ENCODE peak calls at places on chromosome 16, in four cellular contexts. N is BJ, F is left ventricle myocardium inferior, H is GM13977. B is an unnamed sample.

GRCh38 chr16:29765167-29766032 is 12.7 kb upstream of the ZG16 start:
- DNase-seq in F (no peak), N (no peak), H (no peak), B (peak)

GRCh38 chr16:3207086-3207953 is 19.3 kb downstream of the OR1F1 start:
- DNase-seq in H (no peak), N (no peak), F (no peak), B (no peak)

GRCh38 chr16:29975134-29975538 is 1.5 kb downstream of the TAOK2 start:
- DNase-seq in H (no peak), F (no peak), N (no peak), B (no peak)

GRCh38 chr16:85372627-85373372 is 240.3 kb upstream of the GSE1 start:
- DNase-seq in H (no peak), N (peak), F (no peak), B (no peak)

GRCh38 chr16:22326771-22327445 is 29.7 kb downstream of the POLR3E start:
- DNase-seq in N (no peak), H (no peak), F (no peak), B (no peak)

GRCh38 chr16:57984443-57985203 is 13.7 kb upstream of the CNGB1 start:
- DNase-seq in H (peak), F (peak), N (peak), B (no peak)

GRCh38 chr16:2689968-2690830 is 7.9 kb downstream of the KCTD5 start:
- DNase-seq in F (no peak), H (no peak), N (no peak), B (no peak)

GRCh38 chr16:66170989-66171388 is 195.5 kb upstream of the CDH5 start:
- DNase-seq in N (no peak), H (no peak), F (no peak), B (no peak)

GRCh38 chr16:8763899-8764298 is 33.5 kb downstream of the TMEM186 start:
- DNase-seq in N (no peak), F (no peak), H (no peak), B (no peak)

GRCh38 chr16:8685617-8686016 is 11.2 kb downstream of the ABAT start:
- DNase-seq in F (no peak), N (no peak), H (no peak), B (no peak)

GRCh38 chr16:28162326-28162877 is 49.4 kb downstream of the XPO6 start:
- DNase-seq in F (no peak), H (no peak), N (no peak), B (no peak)

GRCh38 chr16:4767872-4768548 is 1.0 kb upstream of the ZNF500 start:
- DNase-seq in N (no peak), F (no peak), H (no peak), B (no peak)

GRCh38 chr16:30185683-30186421 is 2.5 kb downstream of the CORO1A start:
- DNase-seq in H (peak), N (no peak), F (peak), B (no peak)

GRCh38 chr16:50295541-50296132 is 29.3 kb downstream of the ADCY7 start:
- DNase-seq in F (peak), H (no peak), N (no peak), B (no peak)

GRCh38 chr16:4801051-4801961 is 1.1 kb downstream of the ROGDI start:
- DNase-seq in N (no peak), F (no peak), H (no peak), B (no peak)

GRCh38 chr16:67451704-67452435 is 20.9 kb downstream of the HSD11B2 start:
- DNase-seq in F (peak), N (no peak), H (no peak), B (peak)

GRCh38 chr16:75103994-75104393 is 12.6 kb downstream of the LDHD start:
- DNase-seq in H (no peak), F (no peak), N (no peak), B (no peak)

GRCh38 chr16:17827313-17827712 is 356.6 kb upstream of the XYLT1 start:
- DNase-seq in N (no peak), F (no peak), H (no peak), B (no peak)

GRCh38 chr16:47460755-47461597 is at the start of the genes ITFG1 and PHKB:
- DNase-seq in N (peak), F (peak), H (peak), B (peak)
- TF ChIP-seq CTCF in N (no peak), F (peak), H (no peak), B (no peak)

GRCh38 chr16:82631701-82632685 is 5.2 kb downstream of the CDH13 start:
- DNase-seq in H (no peak), F (no peak), N (no peak), B (no peak)

GRCh38 chr16:82628741-82629140 is 2.0 kb downstream of the CDH13 start:
- DNase-seq in H (no peak), N (no peak), F (no peak), B (no peak)

GRCh38 chr16:82629441-82630027 is 2.8 kb downstream of the CDH13 start:
- DNase-seq in F (no peak), N (peak), H (no peak), B (no peak)

GRCh38 chr16:82630219-82630618 is 3.5 kb downstream of the CDH13 start:
- DNase-seq in H (no peak), F (no peak), N (no peak), B (no peak)

DNA sequence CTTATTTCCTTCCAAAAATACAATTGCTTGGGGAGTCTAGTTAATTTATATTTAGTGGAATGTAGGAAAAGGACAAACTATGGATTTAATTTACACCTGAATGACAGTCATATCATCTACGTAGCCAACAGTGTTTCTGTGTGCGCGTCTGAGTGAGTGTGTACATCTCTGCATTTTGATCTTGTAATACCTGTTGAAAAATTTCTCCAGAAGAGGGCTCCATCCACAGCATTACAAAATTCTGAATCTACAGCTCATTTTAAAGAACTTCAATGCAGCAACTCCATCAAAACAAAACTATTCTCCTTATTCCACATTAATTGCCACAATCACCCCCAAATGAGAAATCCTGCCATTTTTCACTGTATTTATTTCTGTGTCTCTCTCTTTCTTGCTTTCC is 3.9 kb downstream of the CDH13 start:
- DNase-seq in H (no peak), F (no peak), N (no peak), B (no peak)
- TF ChIP-seq CTCF in H (no peak), F (peak), N (peak), B (peak)

DNA sequence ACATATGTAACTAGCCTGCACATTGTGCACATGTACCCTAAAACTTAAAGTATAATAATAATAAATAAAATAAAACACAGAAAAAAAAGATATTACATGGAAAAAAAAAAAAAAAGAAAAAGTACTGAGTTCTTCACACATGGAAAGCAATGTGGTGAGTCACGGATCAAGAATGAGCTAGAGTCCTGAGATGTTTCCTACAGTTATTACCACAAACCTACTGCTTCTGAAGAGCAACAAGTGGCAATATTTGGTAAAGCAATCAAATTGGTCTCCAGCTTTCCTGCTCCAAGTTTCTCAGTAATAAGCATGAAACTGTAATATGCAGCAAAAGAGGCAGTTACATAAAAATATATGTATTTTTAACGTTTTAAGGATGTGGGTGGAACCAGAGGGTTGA is 223.3 kb upstream of the SALL1 start:
- DNase-seq in H (no peak), N (peak), F (no peak), B (no peak)
- TF ChIP-seq CTCF in H (no peak), N (peak), F (no peak), B (no peak)

DNA sequence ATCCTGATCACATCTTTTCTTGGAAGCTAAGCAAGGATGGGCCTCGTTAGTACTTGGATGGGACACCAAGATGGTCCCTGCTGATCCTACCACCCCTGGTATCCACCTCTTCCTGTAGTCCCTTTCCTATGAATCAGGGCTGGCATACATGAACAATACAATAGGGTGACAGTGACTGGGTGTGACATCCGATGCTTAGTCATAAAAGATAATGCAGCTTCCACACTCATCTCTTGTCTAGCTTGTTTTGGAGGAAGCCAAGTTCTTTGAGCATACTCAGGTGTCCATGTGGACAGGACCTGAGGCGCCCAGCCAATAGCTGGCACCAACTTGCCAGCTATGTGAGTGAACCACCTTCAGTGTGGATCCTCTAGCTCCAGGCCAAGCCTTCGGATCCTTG is 62.5 kb upstream of the NFAT5 start:
- DNase-seq in F (no peak), H (no peak), N (no peak), B (no peak)
- TF ChIP-seq CTCF in F (no peak), H (no peak), N (no peak), B (no peak)